ENCODE peak calls at places on chromosomes 12 and 14, in nine cellular contexts. B is heart left ventricle, U is CD14-positive monocyte, M is fibroblast of mammary gland, S is lower lobe of right lung, V is Calu3, F is LNCaP clone FGC, Y is neural crest cell, Z is HCT116. R is an unnamed sample.

GRCh38 chr12:72747460-72747859 is 475.3 kb downstream of the TRHDE start:
- DNase-seq in B (no peak), U (peak; percentile 55), M (no peak), S (no peak), V (no peak), F (no peak), Y (no peak), Z (no peak), R (no peak)

GRCh38 chr12:100716658-100716948 is 78.0 kb upstream of the ANO4 start:
- DNase-seq in B (no peak), U (no peak), M (no peak), S (no peak), V (no peak), F (no peak), Y (no peak), Z (no peak), R (no peak)

GRCh38 chr14:76958975-76959710 is 69.4 kb downstream of the IRF2BPL start:
- DNase-seq in B (peak; percentile 78), U (peak; percentile 62), M (peak; percentile 33), S (no peak), V (peak; percentile 76), F (no peak), Y (no peak), Z (peak; percentile 64), R (peak; percentile 89)

GRCh38 chr14:21248739-21249411 is 20.4 kb downstream of the HNRNPC start:
- DNase-seq in B (no peak), U (no peak), M (no peak), S (no peak), V (no peak), F (no peak), Y (no peak), Z (no peak), R (no peak)

GRCh38 chr14:76657404-76657803 is 103.9 kb upstream of the VASH1 start:
- DNase-seq in B (no peak), U (no peak), M (no peak), S (no peak), V (no peak), F (no peak), Y (no peak), Z (no peak), R (no peak)

GRCh38 chr12:2268478-2269286 is 215.9 kb downstream of the CACNA1C start:
- DNase-seq in B (no peak), U (no peak), M (peak; percentile 92), S (no peak), V (no peak), F (no peak), Y (no peak), Z (no peak), R (peak; percentile 63)

GRCh38 chr12:89243786-89244185 is 108.5 kb downstream of the DUSP6 start:
- DNase-seq in B (no peak), U (peak; percentile 49), M (peak; percentile 45), S (no peak), V (no peak), F (no peak), Y (no peak), Z (no peak), R (no peak)

GRCh38 chr14:72787841-72788240 is 106.1 kb downstream of the DPF3 start:
- DNase-seq in B (no peak), U (no peak), M (no peak), S (no peak), V (no peak), F (no peak), Y (no peak), Z (no peak), R (no peak)

GRCh38 chr12:28626504-28626903 is 436.2 kb downstream of the CCDC91 start:
- DNase-seq in B (no peak), U (no peak), M (no peak), S (no peak), V (no peak), F (no peak), Y (no peak), Z (no peak), R (no peak)

GRCh38 chr12:52160200-52160599 is 31.6 kb downstream of the KRT80 start:
- DNase-seq in B (peak; percentile 11), U (peak; percentile 19), M (no peak), S (no peak), V (no peak), F (no peak), Y (no peak), Z (no peak), R (no peak)

GRCh38 chr14:34640826-34641225 is 10.9 kb upstream of the SNX6 start:
- DNase-seq in B (no peak), U (no peak), M (no peak), S (no peak), V (no peak), F (no peak), Y (no peak), Z (no peak), R (no peak)

GRCh38 chr12:30268036-30268435 is 427.6 kb downstream of the IPO8 start:
- DNase-seq in B (no peak), U (no peak), M (no peak), S (no peak), V (no peak), F (no peak), Y (no peak), Z (no peak), R (no peak)

GRCh38 chr12:45296046-45296586 is 80.2 kb downstream of the ANO6 start:
- DNase-seq in B (no peak), U (no peak), M (no peak), S (no peak), V (no peak), F (no peak), Y (no peak), Z (no peak), R (no peak)
- TF ChIP-seq CTCF in B (no peak), U (no peak), M (no peak), S (no peak), V (no peak), F (no peak), Y (no peak), Z (no peak), R (no peak)

GRCh38 chr14:74549588-74549987 is 56.0 kb downstream of the ISCA2 start:
- DNase-seq in B (peak; percentile 57), U (no peak), M (peak; percentile 22), S (no peak), V (peak; percentile 42), F (peak; percentile 54), Y (no peak), Z (no peak), R (no peak)

GRCh38 chr14:74551903-74552371 is 58.4 kb downstream of the ISCA2 start:
- DNase-seq in B (peak; percentile 77), U (no peak), M (no peak), S (no peak), V (no peak), F (no peak), Y (no peak), Z (no peak), R (peak; percentile 81)

GRCh38 chr14:74550071-74550470 is 56.5 kb downstream of the ISCA2 start:
- DNase-seq in B (peak; percentile 20), U (no peak), M (no peak), S (no peak), V (no peak), F (no peak), Y (no peak), Z (no peak), R (no peak)

GRCh38 chr14:74551431-74551830 is 57.9 kb downstream of the ISCA2 start:
- DNase-seq in B (peak; percentile 39), U (no peak), M (no peak), S (no peak), V (no peak), F (no peak), Y (no peak), Z (no peak), R (no peak)

DNA sequence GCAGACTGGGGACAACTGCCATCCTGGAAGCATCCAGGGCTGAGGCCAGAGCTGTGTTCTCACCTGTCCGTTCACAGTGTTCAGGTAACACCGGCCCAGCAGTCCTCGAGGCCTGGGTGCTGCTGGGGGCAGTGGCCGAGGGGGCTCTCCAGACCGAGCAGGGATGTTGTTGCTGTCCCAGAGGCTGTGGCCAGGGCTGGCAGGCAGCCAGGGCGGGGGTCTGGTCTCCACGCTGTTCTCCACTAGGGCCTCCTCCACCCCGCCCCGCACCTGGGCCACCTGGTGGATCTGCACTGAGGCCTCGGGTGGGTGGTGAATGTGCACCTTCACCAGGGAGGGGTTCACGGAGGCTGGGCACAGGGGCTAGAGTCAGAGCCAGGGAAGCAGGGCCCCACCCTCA is 57.4 kb downstream of the ISCA2 start:
- DNase-seq in B (peak; percentile 64), U (no peak), M (no peak), S (no peak), V (no peak), F (no peak), Y (no peak), Z (no peak), R (no peak)
- TF ChIP-seq CTCF in B (no peak), U (no peak), M (no peak), S (no peak), V (no peak), F (no peak), Y (no peak), Z (no peak), R (no peak)

GRCh38 chr14:74980746-74981661 is 21.7 kb upstream of the EIF2B2 start:
- DNase-seq in B (no peak), U (no peak), M (peak; percentile 22), S (no peak), V (no peak), F (no peak), Y (no peak), Z (no peak), R (peak; percentile 72)
- TF ChIP-seq CTCF in B (no peak), U (no peak), M (no peak), S (no peak), V (no peak), F (no peak), Y (no peak), Z (no peak), R (no peak)

GRCh38 chr14:51081712-51082111 is 13.2 kb downstream of the TRIM9 start:
- DNase-seq in B (no peak), U (no peak), M (no peak), S (no peak), V (no peak), F (no peak), Y (no peak), Z (no peak), R (no peak)

GRCh38 chr14:51081209-51081608 is 13.7 kb downstream of the TRIM9 start:
- DNase-seq in B (no peak), U (no peak), M (no peak), S (no peak), V (no peak), F (no peak), Y (no peak), Z (no peak), R (no peak)

GRCh38 chr14:51079085-51079484 is 15.8 kb downstream of the TRIM9 start:
- DNase-seq in B (no peak), U (no peak), M (peak; percentile 77), S (no peak), V (no peak), F (no peak), Y (no peak), Z (no peak), R (no peak)

GRCh38 chr14:51080622-51081021 is 14.3 kb downstream of the TRIM9 start:
- DNase-seq in B (no peak), U (no peak), M (no peak), S (no peak), V (no peak), F (no peak), Y (no peak), Z (no peak), R (no peak)

DNA sequence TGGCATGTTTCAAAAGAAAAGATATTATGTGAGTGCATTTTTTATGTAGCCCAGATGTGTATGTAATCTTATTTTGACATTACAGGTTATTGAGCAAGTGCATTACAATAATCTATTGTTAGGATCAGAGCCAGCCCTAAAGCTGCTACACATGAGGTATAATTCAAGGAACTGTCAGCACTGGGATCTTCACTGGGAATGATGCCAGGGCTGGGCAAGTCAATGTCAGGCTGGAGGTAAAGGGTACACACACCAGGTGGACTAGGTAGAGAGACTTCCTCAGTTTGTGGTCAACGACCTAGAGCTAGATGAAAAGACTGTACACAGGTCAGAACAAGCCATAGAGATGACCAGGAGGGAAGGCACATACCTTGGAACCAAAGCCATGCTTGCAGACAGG is 15.4 kb downstream of the TRIM9 start:
- DNase-seq in B (no peak), U (no peak), M (peak; percentile 40), S (no peak), V (peak; percentile 32), F (no peak), Y (no peak), Z (no peak), R (no peak)
- TF ChIP-seq CTCF in B (no peak), U (no peak), M (no peak), S (no peak), V (no peak), F (no peak), Y (no peak), Z (no peak), R (no peak)

R was measured in kidney.